ENCODE peak calls at places on chromosome 5, in seven cellular contexts. K is heart right ventricle, Z is kidney, R is lower lobe of right lung, H is dorsolateral prefrontal cortex, Q is AG04450, B is endothelial cell of umbilical vein. F is an unnamed sample.
A peak's percentile ranks its signal among the peaks of the same experiment; 100 is the strongest.

GRCh38 chr5:43772601-43773031 is 169.6 kb downstream of the NNT start:
- DNase-seq in K (no peak), Z (no peak), R (no peak), H (no peak), Q (no peak), B (peak; percentile 51), F (no peak)

GRCh38 chr5:181198106-181198685 is 6.8 kb downstream of the TRIM7 start:
- DNase-seq in K (no peak), Z (no peak), R (no peak), H (no peak), Q (no peak), B (no peak), F (peak; percentile 48)

GRCh38 chr5:79856456-79857055 is 134.5 kb downstream of the MTX3 start:
- DNase-seq in K (no peak), Z (no peak), R (no peak), H (no peak), Q (no peak), B (no peak), F (no peak)

GRCh38 chr5:179146277-179146676 is 86.1 kb downstream of the ZNF354C start:
- DNase-seq in K (no peak), Z (no peak), R (peak; percentile 40), H (no peak), Q (no peak), B (no peak), F (no peak)

GRCh38 chr5:77022511-77023417 is 7.4 kb upstream of the AGGF1 start:
- DNase-seq in K (no peak), Z (no peak), R (no peak), H (no peak), Q (no peak), B (no peak), F (no peak)

GRCh38 chr5:123044926-123045617 is 8.5 kb upstream of the PPIC start:
- DNase-seq in K (no peak), Z (no peak), R (no peak), H (no peak), Q (no peak), B (no peak), F (no peak)

GRCh38 chr5:14748180-14748900 is 83.8 kb downstream of the OTULIN start:
- DNase-seq in K (no peak), Z (no peak), R (no peak), H (no peak), Q (no peak), B (no peak), F (peak; percentile 50)

GRCh38 chr5:168899673-168900072 is 320.5 kb upstream of the PANK3 start:
- DNase-seq in K (no peak), Z (no peak), R (no peak), H (no peak), Q (no peak), B (no peak), F (no peak)

GRCh38 chr5:142474426-142474825 is 149.6 kb upstream of the SPRY4 start:
- DNase-seq in K (no peak), Z (no peak), R (no peak), H (no peak), Q (no peak), B (no peak), F (no peak)

GRCh38 chr5:50967388-50968039 is 301.1 kb downstream of the PARP8 start:
- DNase-seq in K (no peak), Z (no peak), R (no peak), H (no peak), Q (no peak), B (no peak), F (no peak)

GRCh38 chr5:179385892-179386291 is 40.6 kb upstream of the ADAMTS2 start:
- DNase-seq in K (no peak), Z (peak; percentile 15), R (no peak), H (no peak), Q (no peak), B (no peak), F (no peak)

GRCh38 chr5:95530441-95530840 is 24.3 kb downstream of the SKIC3 start:
- DNase-seq in K (no peak), Z (no peak), R (no peak), H (no peak), Q (peak; percentile 42), B (no peak), F (no peak)

GRCh38 chr5:52896524-52897237 is 92.5 kb upstream of the ITGA2 start:
- DNase-seq in K (no peak), Z (no peak), R (no peak), H (no peak), Q (no peak), B (no peak), F (no peak)

GRCh38 chr5:55220433-55221185 is 6.5 kb downstream of the MCIDAS start:
- DNase-seq in K (no peak), Z (peak; percentile 78), R (no peak), H (no peak), Q (no peak), B (no peak), F (peak; percentile 40)

GRCh38 chr5:33576726-33577620 is 136.2 kb downstream of the TARS1 start:
- DNase-seq in K (no peak), Z (no peak), R (no peak), H (no peak), Q (peak; percentile 16), B (no peak), F (no peak)

GRCh38 chr5:66694036-66694435 is 97.8 kb downstream of the MAST4 start:
- DNase-seq in K (no peak), Z (no peak), R (no peak), H (no peak), Q (no peak), B (no peak), F (no peak)

GRCh38 chr5:124302504-124302903 is 443.9 kb downstream of the ZNF608 start:
- DNase-seq in K (no peak), Z (no peak), R (no peak), H (no peak), Q (peak; percentile 34), B (no peak), F (no peak)

GRCh38 chr5:66351822-66352221 is 207.7 kb downstream of the SREK1 start:
- DNase-seq in K (no peak), Z (no peak), R (no peak), H (no peak), Q (no peak), B (no peak), F (no peak)

GRCh38 chr5:141916522-141916921 is 7.1 kb upstream of the DELE1 start:
- DNase-seq in K (no peak), Z (no peak), R (no peak), H (no peak), Q (no peak), B (no peak), F (no peak)

GRCh38 chr5:16156152-16156551 is 23.4 kb downstream of the MARCHF11 start:
- DNase-seq in K (no peak), Z (no peak), R (no peak), H (no peak), Q (no peak), B (no peak), F (no peak)

GRCh38 chr5:73094415-73094814 is 26.0 kb upstream of the TMEM171 start:
- DNase-seq in K (no peak), Z (no peak), R (no peak), H (no peak), Q (no peak), B (no peak), F (no peak)

GRCh38 chr5:73095564-73096238 is 24.7 kb upstream of the TMEM171 start:
- DNase-seq in K (no peak), Z (no peak), R (no peak), H (no peak), Q (no peak), B (no peak), F (no peak)

GRCh38 chr5:73097740-73098139 is 22.6 kb upstream of the TMEM171 start:
- DNase-seq in K (no peak), Z (no peak), R (no peak), H (no peak), Q (no peak), B (no peak), F (no peak)

GRCh38 chr5:73096239-73096575 is 24.2 kb upstream of the TMEM171 start:
- DNase-seq in K (no peak), Z (no peak), R (no peak), H (no peak), Q (no peak), B (no peak), F (no peak)

GRCh38 chr5:73093943-73094342 is 26.4 kb upstream of the TMEM171 start:
- DNase-seq in K (no peak), Z (no peak), R (no peak), H (no peak), Q (no peak), B (peak; percentile 8), F (no peak)
- H3K27ac ChIP-seq in K (no peak overlapping the region), Z (no peak overlapping the region), R (no peak overlapping the region), H (no peak overlapping the region), Q (no peak overlapping the region), B (no peak overlapping the region), F (no peak overlapping the region)

GRCh38 chr5:109844148-109844547 is 154.4 kb downstream of the MAN2A1 start:
- DNase-seq in K (no peak), Z (no peak), R (no peak), H (no peak), Q (no peak), B (no peak), F (no peak)
- TF ChIP-seq CTCF in K (peak; percentile 33), Z (peak; percentile 12), R (no peak), H (no peak), Q (peak; percentile 44), B (peak; percentile 16), F (peak; percentile 24)

GRCh38 chr5:89595065-89595464 is 712.1 kb upstream of the MEF2C start:
- DNase-seq in K (no peak), Z (no peak), R (no peak), H (no peak), Q (no peak), B (no peak), F (no peak)

GRCh38 chr5:89597878-89598277 is 714.9 kb upstream of the MEF2C start:
- DNase-seq in K (no peak), Z (no peak), R (no peak), H (no peak), Q (no peak), B (no peak), F (no peak)

GRCh38 chr5:89601880-89602279 is 718.9 kb upstream of the MEF2C start:
- DNase-seq in K (no peak), Z (no peak), R (no peak), H (no peak), Q (no peak), B (no peak), F (no peak)

DNA sequence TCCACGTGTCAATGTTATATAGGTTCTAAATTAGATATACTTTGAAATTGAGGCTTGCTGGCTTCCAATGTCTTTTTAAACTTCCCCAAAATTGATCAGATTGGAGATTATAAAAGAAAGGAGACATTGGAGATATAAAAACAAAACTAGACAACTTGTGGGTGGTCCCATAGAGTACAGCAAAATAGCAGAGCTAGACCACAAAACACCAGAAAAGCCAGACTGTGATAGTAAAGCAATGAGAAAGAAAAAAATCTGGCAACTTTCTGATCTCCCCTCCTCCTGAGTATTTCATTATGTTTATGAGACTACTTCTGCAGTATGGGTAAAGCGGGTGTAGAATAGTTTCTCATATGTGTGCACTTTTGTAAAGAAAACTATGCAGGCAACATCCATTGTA is 713.8 kb upstream of the MEF2C start:
- DNase-seq in K (no peak), Z (no peak), R (no peak), H (no peak), Q (no peak), B (no peak), F (no peak)
- H3K27ac ChIP-seq in K (no peak overlapping the region), Z (no peak overlapping the region), R (no peak overlapping the region), H (no peak overlapping the region), Q (no peak overlapping the region), B (no peak overlapping the region), F (no peak overlapping the region)

GRCh38 chr5:151577566-151577965 is 13.6 kb downstream of the FAT2 start:
- DNase-seq in K (no peak), Z (no peak), R (no peak), H (no peak), Q (no peak), B (no peak), F (no peak)
- TF ChIP-seq CTCF in K (no peak), Z (no peak), R (no peak), H (no peak), Q (no peak), B (no peak), F (no peak)